ENCODE peak calls at places on chromosomes 5 and 9, in nine cellular contexts. G is NB4, I is uterus, F is Peyer's patch, V is IMR-90, S is upper lobe of left lung, U is heart left ventricle, R is ovary, T is GM12892. W is an unnamed sample.

GRCh38 chr5:145941096-145941676 is 4.8 kb downstream of the SH3RF2 start:
- DNase-seq in R (no peak), V (peak), U (no peak), G (no peak), T (no peak), I (no peak), S (no peak), F (no peak), W (no peak)

GRCh38 chr5:91556-92263 is at the start of gene PLEKHG4B:
- DNase-seq in V (no peak), S (peak), U (no peak), R (no peak), F (no peak), G (no peak), I (no peak), T (no peak), W (peak)

GRCh38 chr5:10789726-10790125 is 28.7 kb upstream of the DAP start:
- DNase-seq in R (no peak), U (no peak), V (peak), I (no peak), T (no peak), G (no peak), F (no peak), S (no peak), W (no peak)

GRCh38 chr5:109516385-109516784 is 106.6 kb upstream of the PJA2 start:
- DNase-seq in T (no peak), S (no peak), R (no peak), F (no peak), I (no peak), G (no peak), U (no peak), V (peak), W (no peak)

GRCh38 chr5:42636425-42636824 is 120.2 kb upstream of the CCDC152 start:
- DNase-seq in I (no peak), U (no peak), V (no peak), F (no peak), T (no peak), G (peak), R (no peak), S (no peak), W (no peak)

GRCh38 chr5:127746756-127747155 is 43.6 kb downstream of the CCDC192 start:
- DNase-seq in V (peak), F (no peak), S (no peak), I (no peak), U (no peak), T (no peak), R (no peak), G (peak), W (no peak)

GRCh38 chr5:95859327-95860060 is 37.0 kb upstream of the GLRX start:
- DNase-seq in S (no peak), I (no peak), F (no peak), R (no peak), U (no peak), V (no peak), G (no peak), T (no peak), W (no peak)

GRCh38 chr9:73270967-73271722 is 119.5 kb downstream of the ANXA1 start:
- DNase-seq in F (no peak), T (no peak), G (peak), V (peak), R (no peak), I (no peak), S (no peak), U (no peak), W (no peak)

GRCh38 chr9:113580041-113580953 is 116.8 kb downstream of the RGS3 start:
- DNase-seq in R (no peak), U (peak), T (no peak), V (peak), F (peak), S (peak), G (peak), I (no peak), W (no peak)

GRCh38 chr5:32298056-32298420 is 14.7 kb downstream of the MTMR12 start:
- DNase-seq in I (no peak), U (no peak), R (no peak), S (no peak), G (no peak), T (no peak), F (no peak), V (no peak), W (no peak)

GRCh38 chr5:154284433-154284832 is 93.9 kb downstream of the GALNT10 start:
- DNase-seq in F (no peak), T (no peak), U (no peak), R (no peak), S (no peak), G (peak), V (no peak), I (no peak), W (no peak)

GRCh38 chr9:86521936-86522335 is 167.7 kb upstream of the TUT7 start:
- DNase-seq in I (no peak), U (no peak), T (no peak), G (no peak), S (no peak), R (no peak), V (no peak), F (no peak), W (no peak)

GRCh38 chr5:172383231-172383802 is 71.0 kb downstream of the SH3PXD2B start:
- DNase-seq in R (no peak), F (peak), I (no peak), V (peak), S (no peak), T (no peak), G (no peak), U (no peak), W (no peak)

GRCh38 chr5:139639619-139640431 is 8.3 kb upstream of the CXXC5 start:
- DNase-seq in I (no peak), F (peak), V (peak), S (no peak), R (no peak), T (no peak), U (peak), G (peak), W (no peak)

GRCh38 chr5:164636456-164636855 is 1131.0 kb downstream of the MAT2B start:
- DNase-seq in S (no peak), V (no peak), U (no peak), G (no peak), F (no peak), I (no peak), R (no peak), T (no peak), W (no peak)

GRCh38 chr5:73299017-73299630 is 126.1 kb downstream of the TMEM174 start:
- DNase-seq in V (no peak), S (peak), U (no peak), I (no peak), R (no peak), G (no peak), T (peak), F (no peak), W (no peak)

GRCh38 chr5:158170060-158170459 is 311.1 kb upstream of the CLINT1 start:
- DNase-seq in R (no peak), U (no peak), F (peak), G (no peak), T (no peak), I (no peak), S (no peak), V (no peak), W (no peak)

GRCh38 chr9:130467371-130467770 is 22.6 kb downstream of the ASS1 start:
- DNase-seq in R (no peak), V (no peak), T (no peak), G (no peak), U (no peak), S (no peak), F (no peak), I (no peak), W (no peak)

GRCh38 chr9:79574166-79574565 is 2.4 kb downstream of the TLE4 start:
- DNase-seq in F (no peak), V (no peak), S (no peak), T (no peak), R (no peak), U (no peak), G (no peak), I (no peak), W (no peak)

GRCh38 chr5:143086851-143087637 is 316.4 kb downstream of the NR3C1 start:
- DNase-seq in U (no peak), S (no peak), G (no peak), F (no peak), T (no peak), I (no peak), V (peak), R (no peak), W (no peak)

GRCh38 chr9:76044420-76044819 is 153.9 kb downstream of the PCSK5 start:
- DNase-seq in I (no peak), V (peak), U (no peak), R (no peak), F (no peak), T (no peak), G (no peak), S (no peak), W (no peak)

GRCh38 chr9:136525841-136526499 is 19.9 kb downstream of the NOTCH1 start:
- DNase-seq in G (no peak), F (no peak), S (no peak), V (no peak), T (no peak), U (no peak), I (no peak), R (no peak), W (no peak)

GRCh38 chr5:153782589-153783238 is 256.0 kb downstream of the FAM114A2 start:
- DNase-seq in I (no peak), U (no peak), V (peak), T (no peak), R (no peak), S (no peak), F (no peak), G (no peak), W (no peak)

GRCh38 chr9:22529426-22530199 is 83.0 kb downstream of the DMRTA1 start:
- DNase-seq in U (no peak), I (no peak), S (no peak), T (no peak), R (no peak), F (no peak), V (no peak), G (no peak), W (no peak)

GRCh38 chr9:93062364-93062763 is 3.9 kb downstream of the SUSD3 start:
- DNase-seq in T (no peak), I (no peak), V (no peak), R (no peak), F (no peak), U (no peak), S (no peak), G (no peak), W (no peak)

GRCh38 chr5:37478086-37478485 is 99.0 kb downstream of the WDR70 start:
- DNase-seq in T (no peak), V (no peak), I (no peak), S (no peak), R (no peak), F (no peak), U (no peak), G (no peak), W (no peak)

GRCh38 chr5:79193643-79194042 is 42.3 kb upstream of the JMY start:
- DNase-seq in R (no peak), V (peak), T (no peak), S (no peak), G (peak), I (no peak), U (no peak), F (no peak), W (no peak)

GRCh38 chr5:77569409-77569808 is 69.1 kb downstream of the OTP start:
- DNase-seq in R (no peak), G (peak), U (no peak), I (no peak), V (no peak), T (no peak), F (no peak), S (no peak), W (no peak)

GRCh38 chr9:99472240-99472915 is 250.3 kb downstream of the SEC61B start:
- DNase-seq in V (no peak), G (no peak), U (no peak), T (no peak), S (no peak), R (no peak), I (no peak), F (no peak), W (no peak)

GRCh38 chr9:92632641-92633040 is 37.3 kb downstream of the IPPK start:
- DNase-seq in V (no peak), F (peak), U (no peak), S (no peak), T (no peak), G (no peak), I (no peak), R (no peak), W (no peak)

GRCh38 chr5:81233080-81233634 is at the start of gene CKMT2:
- DNase-seq in F (peak), S (peak), T (no peak), G (no peak), I (peak), U (peak), R (peak), V (no peak), W (no peak)

GRCh38 chr5:36389245-36389644 is 87.5 kb upstream of the RANBP3L start:
- DNase-seq in R (no peak), S (no peak), V (no peak), F (no peak), T (no peak), I (no peak), U (peak), G (peak), W (no peak)

GRCh38 chr9:128274245-128274644 is 1.6 kb downstream of the GOLGA2 start:
- DNase-seq in G (no peak), S (no peak), F (no peak), V (no peak), I (no peak), R (no peak), U (no peak), T (no peak), W (no peak)

GRCh38 chr9:128276008-128276573 is at the start of gene SWI5:
- DNase-seq in I (peak), S (peak), G (peak), F (peak), T (peak), V (peak), U (peak), R (peak), W (peak)

GRCh38 chr9:128280084-128280622 is 4.1 kb downstream of the SWI5 start:
- DNase-seq in S (no peak), F (no peak), G (peak), V (no peak), R (no peak), U (no peak), T (no peak), I (no peak), W (no peak)

GRCh38 chr9:128275198-128276007 is at the start of gene GOLGA2:
- DNase-seq in V (peak), S (peak), T (peak), I (peak), G (peak), R (peak), U (peak), F (no peak), W (no peak)

GRCh38 chr9:128276574-128277270 is 646 bp downstream of the SWI5 start:
- DNase-seq in R (no peak), V (peak), S (no peak), G (no peak), U (no peak), F (peak), T (no peak), I (peak), W (no peak)
- TF ChIP-seq POLR2A in R (no peak), V (no peak), S (no peak), G (no peak), U (no peak), F (no peak), T (no peak), I (no peak), W (no peak)

GRCh38 chr9:71760901-71761300 is 7.4 kb downstream of the CEMIP2 start:
- DNase-seq in V (no peak), U (no peak), S (no peak), R (no peak), I (no peak), F (peak), G (no peak), T (no peak), W (no peak)

GRCh38 chr9:71764438-71764837 is 3.9 kb downstream of the CEMIP2 start:
- DNase-seq in G (no peak), I (no peak), T (no peak), S (no peak), F (no peak), V (no peak), R (no peak), U (no peak), W (no peak)

GRCh38 chr9:71762900-71763653 is 5.2 kb downstream of the CEMIP2 start:
- DNase-seq in R (no peak), I (no peak), G (no peak), T (no peak), U (no peak), F (no peak), V (peak), S (no peak), W (no peak)

GRCh38 chr9:71763752-71764332 is 4.5 kb downstream of the CEMIP2 start:
- DNase-seq in I (no peak), U (no peak), G (no peak), F (no peak), R (no peak), T (no peak), S (no peak), V (no peak), W (no peak)

DNA sequence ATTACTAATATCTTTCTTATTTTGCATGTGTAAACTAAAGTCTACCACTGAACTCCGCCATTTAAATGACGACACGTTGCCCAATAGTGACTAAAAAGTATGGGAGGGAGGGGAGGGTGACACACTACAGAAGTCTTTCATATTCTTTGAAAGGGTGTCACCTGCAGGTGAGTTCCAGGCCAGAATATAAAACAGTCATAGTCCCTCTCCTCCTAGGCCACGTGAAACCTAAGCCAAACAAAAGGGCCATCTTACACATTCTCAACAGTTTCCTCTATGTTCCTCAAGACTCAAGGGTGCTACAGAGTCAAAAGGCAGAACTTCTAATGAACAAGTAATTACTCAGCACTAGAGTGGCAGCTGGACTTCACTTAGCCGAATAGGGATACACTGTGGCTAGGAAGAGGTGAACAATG is 6.4 kb downstream of the CEMIP2 start:
- DNase-seq in I (no peak), F (no peak), V (no peak), S (no peak), U (no peak), G (no peak), T (no peak), R (no peak), W (no peak)
- TF ChIP-seq POLR2A in I (no peak), F (no peak), V (no peak), S (no peak), U (no peak), G (no peak), T (no peak), R (no peak), W (no peak)

GRCh38 chr5:156427315-156427714 is 100.4 kb downstream of the SGCD start:
- DNase-seq in I (no peak), T (no peak), U (no peak), R (no peak), V (no peak), F (no peak), S (no peak), G (no peak), W (no peak)

GRCh38 chr5:156421798-156422197 is 94.8 kb downstream of the SGCD start:
- DNase-seq in S (no peak), G (no peak), R (no peak), T (no peak), U (no peak), V (no peak), I (no peak), F (no peak), W (no peak)

GRCh38 chr5:156420665-156421064 is 93.7 kb downstream of the SGCD start:
- DNase-seq in U (no peak), V (peak), F (no peak), T (no peak), G (no peak), S (no peak), I (no peak), R (no peak), W (no peak)

DNA sequence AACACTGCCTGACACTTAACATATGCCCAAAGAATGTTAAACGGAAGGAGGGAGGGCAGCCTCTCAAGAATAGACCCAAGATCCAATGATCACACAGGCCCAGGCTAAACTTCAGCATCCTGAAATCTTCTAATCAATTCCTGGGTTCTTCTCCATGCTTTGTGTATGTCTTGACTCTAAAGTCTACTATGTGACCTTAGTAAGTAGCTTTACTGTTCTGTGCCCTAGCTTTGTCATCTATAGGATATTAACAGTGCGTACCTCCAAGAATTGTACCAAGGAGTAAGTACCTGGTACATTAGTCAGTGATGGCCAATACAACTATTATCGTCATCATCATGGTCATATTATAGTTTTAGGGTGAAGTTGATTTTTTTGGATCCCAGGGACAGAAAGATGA is 96.6 kb downstream of the SGCD start:
- DNase-seq in U (no peak), S (no peak), V (no peak), R (no peak), F (no peak), I (no peak), G (no peak), T (no peak), W (no peak)
- TF ChIP-seq POLR2A in U (no peak), S (no peak), V (no peak), R (no peak), F (no peak), I (no peak), G (no peak), T (no peak), W (no peak)

GRCh38 chr5:179055436-179055835 is 4.7 kb upstream of the ZNF354C start:
- DNase-seq in R (no peak), U (no peak), I (no peak), V (no peak), G (no peak), F (no peak), T (no peak), S (no peak), W (no peak)

GRCh38 chr5:179065703-179066102 is 5.5 kb downstream of the ZNF354C start:
- DNase-seq in T (no peak), F (no peak), G (no peak), V (no peak), U (no peak), I (no peak), R (no peak), S (no peak), W (no peak)

GRCh38 chr5:179061025-179061424 is 852 bp downstream of the ZNF354C start:
- DNase-seq in S (peak), R (peak), I (peak), G (no peak), V (no peak), T (no peak), F (no peak), U (no peak), W (no peak)

GRCh38 chr5:179054876-179055275 is 5.3 kb upstream of the ZNF354C start:
- DNase-seq in V (no peak), I (no peak), F (no peak), R (no peak), T (no peak), U (no peak), G (no peak), S (no peak), W (no peak)

GRCh38 chr5:179060116-179061008 is at the start of gene ZNF354C:
- DNase-seq in F (peak), T (no peak), S (peak), V (peak), I (peak), R (peak), G (no peak), U (peak), W (no peak)
- TF ChIP-seq POLR2A in F (peak), T (no peak), S (peak), V (peak), I (peak), R (no peak), G (no peak), U (peak), W (peak)

GRCh38 chr5:61330879-61331406 is 1.1 kb upstream of the ZSWIM6 start:
- DNase-seq in R (peak), V (peak), U (peak), F (peak), I (peak), G (peak), S (peak), T (peak), W (no peak)
- TF ChIP-seq POLR2A in R (no peak), V (peak), U (no peak), F (peak), I (no peak), G (no peak), S (peak), T (no peak), W (no peak)

DNA sequence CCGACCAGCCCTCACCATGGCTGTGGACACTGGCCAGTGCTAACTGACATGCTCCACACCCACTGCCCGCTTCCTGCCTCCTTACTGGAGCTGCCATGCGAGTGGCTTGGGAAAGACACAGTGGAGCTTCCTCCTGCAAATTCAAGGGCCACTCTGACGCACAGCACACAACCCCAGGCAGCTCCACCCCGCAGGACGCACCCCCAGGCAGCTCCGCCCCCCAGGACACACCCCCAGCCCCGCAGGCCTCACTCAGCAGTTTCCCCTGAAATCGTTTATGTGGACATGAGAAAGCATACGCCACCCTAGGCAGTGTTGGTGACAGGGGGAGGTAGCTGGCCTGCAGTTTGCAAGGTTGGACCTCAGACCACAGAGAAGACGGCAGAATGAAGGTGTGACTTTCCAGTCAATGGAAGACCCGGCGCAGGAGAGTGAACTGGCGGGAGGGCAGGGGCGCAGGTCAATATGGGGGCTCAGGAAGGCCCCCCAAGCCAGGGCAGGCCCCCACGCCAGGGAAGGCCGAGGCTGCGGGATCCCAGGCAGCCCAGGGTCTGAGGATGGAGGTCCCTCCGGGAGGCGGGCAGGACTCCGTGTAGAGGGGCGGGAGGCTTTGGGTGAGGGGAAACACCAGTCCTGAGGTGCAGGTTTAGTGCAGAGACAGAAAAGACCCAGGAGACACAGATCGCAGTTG is 21.6 kb downstream of the LPCAT1 start:
- DNase-seq in I (no peak), U (peak), F (peak), G (peak), R (no peak), V (no peak), T (no peak), S (peak), W (no peak)
- TF ChIP-seq POLR2A in I (no peak), U (no peak), F (no peak), G (no peak), R (no peak), V (no peak), T (no peak), S (peak), W (no peak)